ENCODE peak calls at places on chromosomes 7 and 10, in six cellular contexts. C is right lobe of liver, N is HEK293T, W is left colon, T is endothelial cell, Z is fibroblast of villous mesenchyme. Y is an unnamed sample.

GRCh38 chr10:110822708-110823291 is 48.9 kb upstream of the PDCD4 start:
- DNase-seq in N (no peak), T (no peak), W (no peak), C (no peak), Z (no peak), Y (peak; percentile 33)

GRCh38 chr7:44541-44896 is 147.9 kb upstream of the FAM20C start:
- DNase-seq in C (peak; percentile 41), N (no peak), T (no peak), W (no peak), Z (no peak), Y (no peak)

GRCh38 chr7:67525588-67525987 is 529.0 kb downstream of the TYW1 start:
- DNase-seq in N (no peak), T (no peak), W (no peak), Z (no peak), C (no peak), Y (no peak)

GRCh38 chr10:11684717-11685645 is 57.2 kb upstream of the ECHDC3 start:
- DNase-seq in N (peak; percentile 36), T (no peak), Z (peak; percentile 79), W (peak; percentile 78), C (no peak), Y (peak; percentile 59)

GRCh38 chr7:102063736-102064135 is 222.9 kb upstream of the SH2B2 start:
- DNase-seq in Z (peak; percentile 73), W (peak; percentile 89), T (no peak), C (no peak), N (peak; percentile 28), Y (no peak)

GRCh38 chr10:95663496-95663895 is 7.0 kb upstream of the ALDH18A1 start:
- DNase-seq in W (no peak), C (no peak), T (no peak), Z (no peak), N (no peak), Y (no peak)

GRCh38 chr7:155069992-155070827 is at the start of gene HTR5A:
- DNase-seq in N (peak; percentile 96), W (peak; percentile 61), Z (peak; percentile 87), C (peak; percentile 89), T (peak; percentile 99), Y (peak; percentile 49)

GRCh38 chr7:86961686-86962085 is 97.8 kb downstream of the ELAPOR2 start:
- DNase-seq in W (no peak), T (no peak), C (no peak), Z (no peak), N (no peak), Y (no peak)

GRCh38 chr7:2811476-2812118 is 32.5 kb downstream of the GNA12 start:
- DNase-seq in Z (peak; percentile 95), W (no peak), N (no peak), T (no peak), C (peak; percentile 88), Y (no peak)

GRCh38 chr7:21448974-21449373 is 21.1 kb downstream of the SP4 start:
- DNase-seq in C (no peak), N (no peak), T (no peak), Z (no peak), W (no peak), Y (no peak)

GRCh38 chr10:73907841-73908517 is 3.0 kb upstream of the PLAU start:
- DNase-seq in N (no peak), W (peak; percentile 49), T (no peak), C (no peak), Z (peak; percentile 93), Y (no peak)

GRCh38 chr10:75208177-75208576 is 2.4 kb upstream of the VDAC2 start:
- DNase-seq in W (peak; percentile 24), Z (peak; percentile 70), C (no peak), T (no peak), N (no peak), Y (no peak)

GRCh38 chr10:122875843-122876492 is 3.4 kb downstream of the FAM24B start:
- DNase-seq in T (no peak), W (no peak), C (no peak), Z (no peak), N (no peak), Y (no peak)

GRCh38 chr10:52577047-52577446 is 195.5 kb downstream of the MBL2 start:
- DNase-seq in C (no peak), N (no peak), W (no peak), Z (no peak), T (no peak), Y (no peak)

GRCh38 chr10:7967035-7967434 is 87.5 kb upstream of the GATA3 start:
- DNase-seq in N (no peak), T (no peak), C (no peak), Z (no peak), W (no peak), Y (no peak)

GRCh38 chr7:155495440-155496248 is 37.7 kb downstream of the EN2 start:
- DNase-seq in N (no peak), Z (no peak), T (no peak), W (no peak), C (no peak), Y (no peak)

GRCh38 chr7:14420768-14421167 is 431.3 kb upstream of the ETV1 start:
- DNase-seq in W (no peak), Z (no peak), N (no peak), T (no peak), C (no peak), Y (no peak)

GRCh38 chr10:47076949-47077348 is 165.7 kb downstream of the PTPN20 start:
- DNase-seq in C (no peak), W (no peak), N (no peak), T (no peak), Z (peak; percentile 8), Y (no peak)

GRCh38 chr10:119336599-119336998 is 129.2 kb downstream of the GRK5 start:
- DNase-seq in Z (no peak), N (no peak), T (no peak), W (no peak), C (no peak), Y (no peak)

GRCh38 chr7:12091164-12091563 is 119.9 kb upstream of the TMEM106B start:
- DNase-seq in C (no peak), T (no peak), N (no peak), W (no peak), Z (peak; percentile 16), Y (no peak)

GRCh38 chr7:82382276-82382675 is 61.3 kb downstream of the CACNA2D1 start:
- DNase-seq in Z (no peak), N (no peak), W (no peak), T (no peak), C (no peak), Y (no peak)

GRCh38 chr7:98178321-98178720 is 32.9 kb upstream of the BHLHA15 start:
- DNase-seq in Z (no peak), C (no peak), T (no peak), W (no peak), N (no peak), Y (peak; percentile 20)

GRCh38 chr7:27203964-27204594 is 4.2 kb upstream of the HOXA13 start:
- DNase-seq in Z (peak; percentile 17), N (no peak), T (no peak), W (no peak), C (no peak), Y (no peak)

GRCh38 chr10:118564652-118565051 is 30.8 kb downstream of the PRLHR start:
- DNase-seq in Z (no peak), T (peak; percentile 43), C (no peak), W (no peak), N (no peak), Y (no peak)

GRCh38 chr10:71795248-71795647 is 21.9 kb upstream of the VSIR start:
- DNase-seq in T (peak; percentile 54), Z (peak; percentile 34), W (no peak), N (peak; percentile 39), C (no peak), Y (no peak)

GRCh38 chr7:112638675-112639400 is 151.4 kb downstream of the TMEM168 start:
- DNase-seq in C (no peak), N (no peak), Z (no peak), T (no peak), W (no peak), Y (no peak)

GRCh38 chr10:103835121-103836045 is 20.0 kb downstream of the SH3PXD2A start:
- DNase-seq in T (no peak), C (peak; percentile 83), Z (peak; percentile 88), W (peak; percentile 58), N (no peak), Y (no peak)

GRCh38 chr7:87480386-87480785 is 4.9 kb upstream of the ABCB4 start:
- DNase-seq in C (no peak), W (no peak), T (no peak), Z (no peak), N (no peak), Y (no peak)

GRCh38 chr10:119750391-119751230 is 24.8 kb downstream of the INPP5F start:
- DNase-seq in N (peak; percentile 79), Z (peak; percentile 84), W (peak; percentile 58), T (peak; percentile 73), C (peak; percentile 62), Y (peak; percentile 69)

Y was measured in nucleus accumbens.